ENCODE peak calls at places on chromosomes 7 and 10, in six cellular contexts. D is naive thymus-derived CD4-positive, alpha-beta T cell; U is GM23338; S is stimulated activated CD4-positive, alpha-beta T cell treated with anti-CD3 and anti-CD28 coated beads, Interleukin-15, amount 100 ng/mL, for 24 hours; L is psoas muscle; W is thoracic aorta. H is an unnamed sample.

GRCh38 chr7:141160246-141160855 is 86.5 kb downstream of the TMEM178B start:
- DNase-seq in D (no peak), U (no peak), S (no peak), L (no peak), W (no peak), H (no peak)

GRCh38 chr10:93512565-93512964 is 16.2 kb downstream of the CEP55 start:
- DNase-seq in D (no peak), U (no peak), S (no peak), L (no peak), W (no peak), H (no peak)

GRCh38 chr7:96649981-96650380 is 59.7 kb downstream of the SEM1 start:
- DNase-seq in D (no peak), U (no peak), S (no peak), L (no peak), W (no peak), H (no peak)

GRCh38 chr10:70836319-70836718 is 20.6 kb downstream of the SGPL1 start:
- DNase-seq in D (no peak), U (no peak), S (no peak), L (no peak), W (no peak), H (no peak)

GRCh38 chr7:128453836-128454804 is 1.6 kb upstream of the HILPDA start:
- DNase-seq in D (no peak), U (peak), S (no peak), L (peak), W (peak), H (no peak)

GRCh38 chr7:124713086-124713485 is 52.5 kb downstream of the GPR37 start:
- DNase-seq in D (no peak), U (peak), S (no peak), L (no peak), W (no peak), H (no peak)

GRCh38 chr10:103649654-103650423 is 156.3 kb downstream of the NEURL1 start:
- DNase-seq in D (no peak), U (no peak), S (no peak), L (no peak), W (no peak), H (no peak)

GRCh38 chr10:22628309-22628708 is 86.1 kb downstream of the PIP4K2A start:
- DNase-seq in D (no peak), U (no peak), S (no peak), L (no peak), W (no peak), H (no peak)

GRCh38 chr10:14146501-14146900 is 184.2 kb downstream of the FRMD4A start:
- DNase-seq in D (no peak), U (no peak), S (no peak), L (no peak), W (no peak), H (no peak)

GRCh38 chr10:92493362-92493761 is 80.5 kb downstream of the IDE start:
- DNase-seq in D (no peak), U (no peak), S (no peak), L (no peak), W (no peak), H (no peak)

GRCh38 chr7:47743898-47744612 is 162.1 kb upstream of the TNS3 start:
- DNase-seq in D (no peak), U (peak), S (no peak), L (no peak), W (no peak), H (no peak)

GRCh38 chr7:641269-641671 is 85.2 kb upstream of the DNAAF5 start:
- DNase-seq in D (no peak), U (peak), S (no peak), L (no peak), W (no peak), H (no peak)

GRCh38 chr7:128884561-128885369 is 22.1 kb downstream of the ATP6V1F start:
- DNase-seq in D (no peak), U (no peak), S (no peak), L (no peak), W (no peak), H (no peak)

GRCh38 chr10:2367083-2367482 is 629.8 kb upstream of the ADARB2 start:
- DNase-seq in D (no peak), U (no peak), S (no peak), L (no peak), W (no peak), H (no peak)

GRCh38 chr10:77774940-77775391 is 137.4 kb upstream of the KCNMA1 start:
- DNase-seq in D (no peak), U (no peak), S (no peak), L (no peak), W (no peak), H (no peak)

GRCh38 chr10:51422311-51423120 is 276.9 kb downstream of the CSTF2T start:
- DNase-seq in D (no peak), U (peak), S (peak), L (peak), W (no peak), H (no peak)

GRCh38 chr7:118183254-118183585 is 744 bp upstream of the LSM8 start:
- DNase-seq in D (no peak), U (peak), S (no peak), L (no peak), W (no peak), H (no peak)

GRCh38 chr7:19011212-19011611 is 106.2 kb downstream of the TWIST1 start:
- DNase-seq in D (no peak), U (no peak), S (no peak), L (no peak), W (no peak), H (no peak)

GRCh38 chr7:26102176-26102575 is 49.8 kb upstream of the NFE2L3 start:
- DNase-seq in D (no peak), U (no peak), S (no peak), L (no peak), W (no peak), H (no peak)

GRCh38 chr7:142301923-142302550 is 44.2 kb upstream of the PRSS58 start:
- DNase-seq in D (no peak), U (peak), S (no peak), L (no peak), W (no peak), H (no peak)

GRCh38 chr7:35828817-35829216 is 28.0 kb downstream of the SEPTIN7 start:
- DNase-seq in D (no peak), U (no peak), S (no peak), L (no peak), W (no peak), H (no peak)

GRCh38 chr7:47763063-47763974 is 181.4 kb upstream of the TNS3 start:
- DNase-seq in D (no peak), U (no peak), S (no peak), L (no peak), W (no peak), H (no peak)

GRCh38 chr7:122883049-122883670 is 3.1 kb downstream of the CADPS2 start:
- DNase-seq in D (no peak), U (no peak), S (no peak), L (no peak), W (no peak), H (no peak)

GRCh38 chr10:122419016-122419415 is 35.4 kb upstream of the ARMS2 start:
- DNase-seq in D (no peak), U (no peak), S (no peak), L (no peak), W (no peak), H (no peak)

GRCh38 chr10:99660662-99661369 is 1.5 kb downstream of the ENTPD7 start:
- DNase-seq in D (no peak), U (no peak), S (no peak), L (no peak), W (no peak), H (no peak)

GRCh38 chr7:79050592-79050991 is 402.9 kb downstream of the MAGI2 start:
- DNase-seq in D (no peak), U (no peak), S (no peak), L (no peak), W (no peak), H (no peak)

GRCh38 chr10:78129211-78129610 is 95.5 kb downstream of the RPS24 start:
- DNase-seq in D (no peak), U (no peak), S (no peak), L (no peak), W (no peak), H (no peak)

GRCh38 chr7:70618020-70618551 is 513.9 kb upstream of the GALNT17 start:
- DNase-seq in D (no peak), U (no peak), S (no peak), L (peak), W (no peak), H (no peak)

GRCh38 chr10:43128958-43129706 is 9.1 kb upstream of the CSGALNACT2 start:
- DNase-seq in D (no peak), U (no peak), S (no peak), L (no peak), W (no peak), H (no peak)

GRCh38 chr7:122457969-122458368 is 153.4 kb upstream of the FEZF1 start:
- DNase-seq in D (no peak), U (peak), S (no peak), L (no peak), W (no peak), H (no peak)

GRCh38 chr10:73967022-73967429 is 30.9 kb upstream of the VCL start:
- DNase-seq in D (no peak), U (peak), S (no peak), L (no peak), W (no peak), H (no peak)

GRCh38 chr10:17464545-17464944 is 10.2 kb upstream of the ST8SIA6 start:
- DNase-seq in D (no peak), U (no peak), S (no peak), L (no peak), W (no peak), H (no peak)

GRCh38 chr7:107167483-107168232 is 1.1 kb upstream of the HBP1 start:
- DNase-seq in D (no peak), U (peak), S (peak), L (peak), W (peak), H (peak)

GRCh38 chr7:137992042-137992737 is 9.7 kb downstream of the CREB3L2 start:
- DNase-seq in D (no peak), U (no peak), S (no peak), L (no peak), W (no peak), H (no peak)

GRCh38 chr7:10237306-10237705 is 736.4 kb upstream of the PHF14 start:
- DNase-seq in D (no peak), U (no peak), S (no peak), L (no peak), W (no peak), H (no peak)